ENCODE peak calls at places on chromosomes 5 and 9, in five cellular contexts. H is HCT116, D is K562, G is A549, A is GM12878. Z is an unnamed sample.

GRCh38 chr9:138062196-138062595 is 184.6 kb downstream of the CACNA1B start:
- DNase-seq in D (no peak), A (no peak), H (no peak), G (no peak), Z (no peak)

GRCh38 chr9:117278656-117279055 is 136.2 kb downstream of the ASTN2 start:
- DNase-seq in G (no peak), A (no peak), H (no peak), D (no peak), Z (no peak)

GRCh38 chr5:39190311-39191102 is 28.9 kb downstream of the FYB1 start:
- DNase-seq in D (no peak), G (no peak), A (no peak), H (no peak), Z (peak)

GRCh38 chr5:167777746-167778145 is 513.7 kb upstream of the WWC1 start:
- DNase-seq in H (no peak), G (no peak), A (no peak), D (no peak), Z (no peak)

GRCh38 chr5:150409638-150410523 is 2.8 kb downstream of the CD74 start:
- DNase-seq in H (peak), G (peak), A (peak), D (peak), Z (peak)

GRCh38 chr5:138033916-138034315 is 1.0 kb upstream of the FAM13B start:
- DNase-seq in A (no peak), D (no peak), G (no peak), H (no peak), Z (no peak)

GRCh38 chr5:127409236-127409921 is 108.1 kb upstream of the PRRC1 start:
- DNase-seq in D (no peak), H (no peak), A (no peak), G (no peak), Z (no peak)

GRCh38 chr9:94085062-94085639 is 887 bp downstream of the PTPDC1 start:
- DNase-seq in H (peak), A (no peak), D (peak), G (no peak), Z (no peak)

GRCh38 chr5:173327084-173327947 is 898 bp downstream of the STC2 start:
- DNase-seq in D (peak), H (no peak), G (peak), A (no peak), Z (peak)

GRCh38 chr5:9387879-9388278 is 158.0 kb downstream of the SEMA5A start:
- DNase-seq in H (no peak), A (no peak), D (no peak), G (no peak), Z (no peak)

GRCh38 chr9:94706922-94707321 is 19.6 kb upstream of the AOPEP start:
- DNase-seq in H (no peak), A (no peak), D (no peak), G (no peak), Z (no peak)

GRCh38 chr5:86374611-86375010 is 243.1 kb upstream of the COX7C start:
- DNase-seq in G (no peak), D (no peak), H (no peak), A (no peak), Z (no peak)

GRCh38 chr9:129361196-129361595 is 183.1 kb upstream of the IER5L start:
- DNase-seq in H (no peak), G (no peak), A (no peak), D (no peak), Z (no peak)

GRCh38 chr5:13606051-13606450 is 338.4 kb downstream of the DNAH5 start:
- DNase-seq in A (no peak), G (peak), D (no peak), H (no peak), Z (no peak)

GRCh38 chr5:106454651-106455415 is 1215.9 kb downstream of the EFNA5 start:
- DNase-seq in H (peak), A (no peak), D (peak), G (no peak), Z (peak)

GRCh38 chr9:126788631-126789349 is 16.1 kb upstream of the ZBTB43 start:
- DNase-seq in G (peak), H (no peak), A (no peak), D (no peak), Z (peak)

GRCh38 chr5:59079622-59080620 is 497.0 kb downstream of the RAB3C start:
- DNase-seq in A (no peak), H (no peak), D (no peak), G (no peak), Z (peak)

GRCh38 chr5:157516626-157517325 is 56.8 kb downstream of the NIPAL4 start:
- DNase-seq in A (no peak), G (peak), H (no peak), D (no peak), Z (no peak)

GRCh38 chr9:135079676-135080075 is 7.8 kb upstream of the OLFM1 start:
- DNase-seq in G (no peak), A (no peak), H (no peak), D (no peak), Z (no peak)

GRCh38 chr5:81630721-81631120 is 120.2 kb downstream of the SSBP2 start:
- DNase-seq in G (no peak), A (no peak), D (no peak), H (no peak), Z (no peak)

GRCh38 chr9:18906656-18907395 is 126.2 kb downstream of the SAXO1 start:
- DNase-seq in D (no peak), H (no peak), A (no peak), G (no peak), Z (peak)

GRCh38 chr9:82457959-82458358 is 469.4 kb downstream of the SPATA31D1 start:
- DNase-seq in G (no peak), H (no peak), D (no peak), A (no peak), Z (no peak)

GRCh38 chr5:83844320-83845068 is 123.8 kb upstream of the HAPLN1 start:
- DNase-seq in H (no peak), A (peak), G (peak), D (no peak), Z (peak)

GRCh38 chr5:93078082-93079038 is 502.7 kb downstream of the NR2F1-AS1 start:
- DNase-seq in G (peak), H (peak), A (peak), D (no peak), Z (peak)

GRCh38 chr5:158172005-158172404 is 313.1 kb upstream of the CLINT1 start:
- DNase-seq in H (no peak), D (no peak), G (no peak), A (no peak), Z (no peak)

GRCh38 chr5:109328626-109329025 is 81.1 kb downstream of the PJA2 start:
- DNase-seq in H (no peak), D (no peak), A (no peak), G (no peak), Z (no peak)

GRCh38 chr9:21549251-21549765 is 67.2 kb upstream of the IFNE start:
- DNase-seq in A (no peak), D (no peak), H (no peak), G (no peak), Z (no peak)

GRCh38 chr9:17004500-17004899 is 130.3 kb upstream of the CNTLN start:
- DNase-seq in G (no peak), H (no peak), A (no peak), D (no peak), Z (no peak)

GRCh38 chr5:125484272-125485002 is 738.0 kb upstream of the ZNF608 start:
- DNase-seq in D (no peak), A (no peak), H (peak), G (peak), Z (no peak)

GRCh38 chr9:95313010-95313498 is 4.5 kb downstream of the FANCC start:
- DNase-seq in G (peak), H (peak), A (no peak), D (no peak), Z (peak)

GRCh38 chr9:99272866-99273265 is 50.8 kb downstream of the SEC61B start:
- DNase-seq in G (no peak), A (no peak), D (no peak), H (no peak), Z (no peak)

GRCh38 chr9:95515272-95516113 is 1.3 kb downstream of the PTCH1 start:
- DNase-seq in G (no peak), H (no peak), D (peak), A (no peak), Z (peak)

GRCh38 chr9:10265102-10265708 is 347.6 kb downstream of the PTPRD start:
- DNase-seq in H (no peak), D (no peak), A (no peak), G (no peak), Z (no peak)

GRCh38 chr5:133119233-133119711 is 67.5 kb downstream of the HSPA4 start:
- DNase-seq in G (no peak), H (no peak), D (no peak), A (no peak), Z (no peak)

GRCh38 chr5:135135530-135136201 is 101.6 kb upstream of the PITX1 start:
- DNase-seq in A (no peak), D (peak), H (peak), G (no peak), Z (no peak)

GRCh38 chr5:135138116-135138850 is 104.3 kb upstream of the PITX1 start:
- DNase-seq in G (no peak), A (no peak), H (no peak), D (no peak), Z (no peak)

GRCh38 chr5:135139397-135140134 is 105.5 kb upstream of the PITX1 start:
- DNase-seq in A (no peak), G (peak), D (peak), H (peak), Z (peak)

GRCh38 chr5:135134686-135135381 is 100.8 kb upstream of the PITX1 start:
- DNase-seq in G (no peak), A (no peak), D (no peak), H (no peak), Z (no peak)

GRCh38 chr5:135137146-135137915 is 103.3 kb upstream of the PITX1 start:
- DNase-seq in G (no peak), D (no peak), H (no peak), A (no peak), Z (no peak)
- TF ChIP-seq MAX in G (no peak), D (no peak), H (no peak), A (no peak), Z (no peak)

DNA sequence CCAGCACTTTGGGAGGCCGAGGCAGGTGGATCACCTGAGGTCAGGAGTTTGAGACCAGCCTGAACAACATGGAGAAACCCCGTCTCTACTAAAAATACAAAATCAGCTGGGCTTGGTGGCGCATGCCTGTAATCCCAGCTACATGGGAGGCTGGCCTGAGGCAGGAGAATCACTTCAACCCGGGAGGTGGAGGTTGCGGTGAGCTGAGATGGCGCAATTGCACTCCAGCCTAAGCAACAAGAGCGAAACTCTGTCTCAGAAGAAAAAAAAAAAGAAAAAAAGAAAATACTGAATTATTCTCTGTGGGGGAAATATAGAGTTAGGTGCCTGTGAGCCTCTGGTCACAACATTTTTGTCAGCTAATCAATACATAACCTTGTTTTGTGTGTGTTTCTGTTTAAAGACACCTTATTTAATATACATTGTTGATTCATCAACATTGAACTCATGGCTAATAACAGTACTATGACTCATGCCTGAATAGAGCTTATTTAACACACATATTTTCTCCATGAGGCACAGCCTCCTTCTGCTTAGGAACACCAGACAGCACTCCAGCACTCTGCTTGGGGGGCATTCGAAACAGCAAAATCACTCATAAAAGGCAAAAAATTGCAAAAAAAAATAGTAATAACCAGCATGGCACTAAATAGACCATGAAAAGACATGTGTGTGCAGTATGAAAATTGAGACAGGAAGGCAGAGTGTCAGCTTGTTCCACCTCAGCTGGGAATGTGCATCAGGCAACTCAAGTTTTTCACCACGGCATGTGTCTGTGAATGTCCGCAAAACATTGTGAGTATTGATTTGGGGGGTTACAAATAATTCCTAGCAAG is at the start of gene IL31RA:
- DNase-seq in A (no peak), G (peak), D (no peak), H (peak), Z (peak)
- H3K4me3 ChIP-seq in A (no peak), G (no peak), D (no peak), H (peak), Z (peak)

DNA sequence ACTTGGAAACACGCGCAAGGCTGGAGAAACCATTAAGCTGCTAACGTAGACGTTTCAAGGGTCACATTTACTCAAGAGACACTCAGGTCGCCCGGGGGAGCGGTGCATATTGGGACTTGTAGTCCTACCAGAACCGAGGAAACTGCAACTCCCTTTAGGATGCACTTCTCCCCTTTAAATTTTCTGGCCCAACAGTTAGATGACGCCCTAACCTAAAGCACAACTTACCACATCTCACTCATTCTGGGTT is 384 bp upstream of the DMXL1 start:
- DNase-seq in D (no peak), H (no peak), G (peak), A (no peak), Z (no peak)
- TF ChIP-seq POLR2A in D (peak), H (peak), G (peak), A (no peak), Z (no peak)

DNA sequence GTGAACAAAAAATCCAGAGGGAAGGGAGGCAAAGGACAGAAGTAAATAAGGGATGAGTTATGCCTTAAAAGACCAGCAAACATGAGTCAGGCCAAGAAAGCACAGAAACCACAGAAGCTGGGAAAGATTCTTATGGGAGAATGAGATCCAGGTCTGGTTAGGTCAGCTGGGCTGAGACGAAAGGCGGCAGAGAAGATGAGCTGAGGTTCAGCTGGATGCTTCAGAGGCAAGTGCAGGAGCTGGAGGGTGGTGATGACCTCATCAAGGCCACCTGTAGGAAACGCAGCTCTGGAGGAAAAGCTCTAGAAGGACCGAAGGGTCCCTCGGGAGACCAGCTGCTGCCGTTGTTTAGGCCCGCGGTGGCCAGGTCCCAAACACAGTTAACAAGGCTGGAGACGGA is 152.0 kb downstream of the MYO10 start:
- DNase-seq in D (no peak), G (no peak), A (no peak), H (no peak), Z (no peak)
- TF ChIP-seq MAX in D (no peak), G (no peak), A (no peak), H (no peak), Z (no peak)